ENCODE peak calls at places on chromosomes 4 and X, in nine cellular contexts. D is left lung, L is H9, R is AG04449, X is dorsolateral prefrontal cortex, T is sigmoid colon, P is lung, V is hepatocyte, A is esophagus squamous epithelium. I is an unnamed sample.

GRCh38 chrX:138845791-138846190 is 134.3 kb upstream of the FGF13 start:
- DNase-seq in D (no peak), L (no peak), R (no peak), X (no peak), T (no peak), P (no peak), V (no peak), A (no peak), I (no peak)

GRCh38 chr4:152605641-152606304 is 69.9 kb upstream of the FBXW7 start:
- DNase-seq in D (no peak), L (no peak), R (no peak), X (no peak), T (no peak), P (no peak), V (peak), A (no peak), I (no peak)

GRCh38 chrX:63922221-63922620 is 137.2 kb upstream of the ARHGEF9 start:
- DNase-seq in D (no peak), L (no peak), R (peak), X (no peak), T (no peak), P (no peak), V (no peak), A (no peak), I (no peak)

GRCh38 chrX:16114640-16115039 is 8.7 kb upstream of the GRPR start:
- DNase-seq in D (no peak), L (no peak), R (peak), X (no peak), T (no peak), P (no peak), V (no peak), A (no peak), I (no peak)

GRCh38 chrX:103584606-103585005 is 709 bp upstream of the TCEAL4 start:
- DNase-seq in D (no peak), L (no peak), R (no peak), X (no peak), T (no peak), P (no peak), V (no peak), A (no peak), I (no peak)

GRCh38 chrX:38285649-38286048 is 41.7 kb downstream of the RPGR start:
- DNase-seq in D (no peak), L (no peak), R (no peak), X (no peak), T (no peak), P (no peak), V (no peak), A (no peak), I (no peak)

GRCh38 chr4:98612318-98613250 is 45.8 kb downstream of the TSPAN5 start:
- DNase-seq in D (no peak), L (peak), R (no peak), X (no peak), T (no peak), P (no peak), V (no peak), A (no peak), I (no peak)

GRCh38 chr4:106587558-106587957 is 219.0 kb upstream of the GIMD1 start:
- DNase-seq in D (no peak), L (no peak), R (no peak), X (no peak), T (no peak), P (no peak), V (peak), A (no peak), I (no peak)

GRCh38 chr4:31275906-31276305 is 555.7 kb downstream of the PCDH7 start:
- DNase-seq in D (no peak), L (no peak), R (no peak), X (no peak), T (no peak), P (no peak), V (no peak), A (no peak), I (no peak)

DNA sequence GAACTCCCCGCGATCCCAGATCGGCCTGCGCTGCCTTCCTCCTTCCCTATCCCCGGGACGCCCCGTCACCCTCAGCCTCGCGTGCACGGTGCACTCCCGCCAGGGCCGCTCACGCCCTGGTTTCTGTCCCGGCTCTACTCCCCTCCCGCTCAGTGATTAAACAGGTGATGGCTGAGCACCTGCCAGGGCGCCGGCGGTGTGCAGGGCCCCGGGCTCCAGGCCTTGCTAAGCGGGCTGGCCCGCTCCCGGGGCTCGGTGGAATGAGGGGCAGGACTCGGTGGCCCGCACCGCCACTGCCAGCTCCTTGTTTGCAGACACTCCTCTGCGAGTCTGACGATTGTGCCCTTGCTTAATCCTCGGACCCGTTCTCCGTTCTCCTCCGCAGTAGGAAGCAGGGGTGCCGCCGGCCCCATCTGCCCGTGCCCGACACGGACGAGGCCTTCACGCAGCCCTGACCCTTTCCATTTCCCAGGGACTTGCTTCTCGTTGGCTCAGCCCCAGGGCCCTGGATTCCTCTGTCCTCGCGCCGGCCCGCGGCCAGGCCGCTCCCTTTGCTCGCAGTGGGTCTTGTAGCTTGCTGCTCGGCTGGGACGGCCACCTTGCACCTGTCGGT is 143.5 kb downstream of the TRIML1 start:
- DNase-seq in D (peak), L (peak), R (no peak), X (no peak), T (no peak), P (no peak), V (peak), A (no peak), I (no peak)
- TF ChIP-seq CTCF in D (no peak), L (no peak), R (no peak), X (no peak), T (no peak), P (no peak), V (no peak), A (no peak), I (no peak)

DNA sequence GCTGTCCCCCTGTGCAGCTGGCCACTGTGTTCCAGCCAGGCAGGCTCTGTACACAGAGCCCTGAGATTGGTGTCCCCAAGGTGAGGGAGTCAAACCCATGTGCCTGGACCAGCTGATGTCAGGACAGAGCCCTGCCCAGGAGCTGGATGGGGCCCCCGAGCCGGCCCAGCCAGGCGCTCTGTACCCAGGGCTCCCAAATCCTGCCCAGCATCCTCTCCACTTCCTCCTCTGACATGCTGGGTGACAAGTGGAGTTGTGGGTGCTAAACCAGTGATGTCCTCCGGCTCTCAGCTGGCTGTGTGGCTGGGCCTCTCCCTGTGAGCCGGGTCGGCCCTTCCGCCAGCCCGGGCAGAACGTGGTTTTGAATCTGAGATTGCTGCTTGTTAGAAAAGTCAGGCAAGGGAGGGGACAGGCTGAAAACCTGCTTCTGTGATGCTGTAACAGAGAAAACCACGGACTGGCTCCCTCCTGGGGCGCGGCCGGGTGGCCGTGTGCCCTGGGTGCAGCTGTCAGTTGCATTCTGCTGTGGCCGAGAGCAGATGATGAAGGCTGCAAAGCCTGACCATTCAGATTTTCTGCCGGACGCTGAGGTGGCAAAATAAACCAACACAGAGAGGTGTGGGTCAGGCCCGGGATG is 7.9 kb upstream of the CPLX1 start:
- DNase-seq in D (peak), L (no peak), R (no peak), X (no peak), T (no peak), P (no peak), V (no peak), A (no peak), I (no peak)
- TF ChIP-seq CTCF in D (no peak), L (no peak), R (no peak), X (no peak), T (no peak), P (no peak), V (no peak), A (no peak), I (no peak)

GRCh38 chr4:121459056-121459455 is 78.2 kb upstream of the QRFPR start:
- DNase-seq in D (no peak), L (no peak), R (no peak), X (no peak), T (no peak), P (no peak), V (no peak), A (no peak), I (no peak)

GRCh38 chr4:121457278-121457875 is 76.6 kb upstream of the QRFPR start:
- DNase-seq in D (no peak), L (no peak), R (no peak), X (no peak), T (no peak), P (no peak), V (no peak), A (no peak), I (no peak)

GRCh38 chr4:121464854-121465253 is 84.0 kb upstream of the QRFPR start:
- DNase-seq in D (no peak), L (no peak), R (no peak), X (no peak), T (no peak), P (no peak), V (no peak), A (no peak), I (no peak)

DNA sequence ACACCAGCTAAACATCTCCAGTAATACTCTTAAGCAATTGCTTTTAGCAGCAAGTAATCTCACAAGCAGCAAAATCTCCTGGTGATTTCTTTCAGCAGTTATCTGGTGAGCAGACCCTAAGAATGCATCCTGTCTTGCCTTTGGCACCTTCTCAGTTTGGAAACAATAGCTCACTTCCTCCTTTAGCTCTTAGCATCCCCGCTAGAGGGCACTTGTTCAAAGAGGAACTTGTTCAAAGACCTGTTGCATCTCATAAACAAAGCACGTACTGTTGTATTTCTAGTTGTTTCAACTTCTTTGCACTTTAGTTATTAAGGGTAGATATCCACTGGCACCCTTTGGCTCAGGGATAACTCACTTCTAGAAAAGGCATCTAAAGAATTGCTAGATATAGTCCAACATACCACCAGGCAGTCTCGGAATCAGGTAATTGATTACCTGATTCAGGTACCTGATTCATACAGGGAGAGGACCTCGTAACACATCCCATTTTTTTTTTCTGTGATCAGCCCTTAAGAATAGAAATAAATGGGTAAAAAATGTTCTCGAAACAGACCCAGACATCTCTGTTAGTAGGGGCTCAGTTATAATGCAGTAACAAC is 81.9 kb upstream of the QRFPR start:
- DNase-seq in D (no peak), L (peak), R (peak), X (no peak), T (no peak), P (peak), V (peak), A (no peak), I (no peak)
- TF ChIP-seq CTCF in D (peak), L (peak), R (peak), X (peak), T (no peak), P (peak), V (peak), A (no peak), I (peak)

DNA sequence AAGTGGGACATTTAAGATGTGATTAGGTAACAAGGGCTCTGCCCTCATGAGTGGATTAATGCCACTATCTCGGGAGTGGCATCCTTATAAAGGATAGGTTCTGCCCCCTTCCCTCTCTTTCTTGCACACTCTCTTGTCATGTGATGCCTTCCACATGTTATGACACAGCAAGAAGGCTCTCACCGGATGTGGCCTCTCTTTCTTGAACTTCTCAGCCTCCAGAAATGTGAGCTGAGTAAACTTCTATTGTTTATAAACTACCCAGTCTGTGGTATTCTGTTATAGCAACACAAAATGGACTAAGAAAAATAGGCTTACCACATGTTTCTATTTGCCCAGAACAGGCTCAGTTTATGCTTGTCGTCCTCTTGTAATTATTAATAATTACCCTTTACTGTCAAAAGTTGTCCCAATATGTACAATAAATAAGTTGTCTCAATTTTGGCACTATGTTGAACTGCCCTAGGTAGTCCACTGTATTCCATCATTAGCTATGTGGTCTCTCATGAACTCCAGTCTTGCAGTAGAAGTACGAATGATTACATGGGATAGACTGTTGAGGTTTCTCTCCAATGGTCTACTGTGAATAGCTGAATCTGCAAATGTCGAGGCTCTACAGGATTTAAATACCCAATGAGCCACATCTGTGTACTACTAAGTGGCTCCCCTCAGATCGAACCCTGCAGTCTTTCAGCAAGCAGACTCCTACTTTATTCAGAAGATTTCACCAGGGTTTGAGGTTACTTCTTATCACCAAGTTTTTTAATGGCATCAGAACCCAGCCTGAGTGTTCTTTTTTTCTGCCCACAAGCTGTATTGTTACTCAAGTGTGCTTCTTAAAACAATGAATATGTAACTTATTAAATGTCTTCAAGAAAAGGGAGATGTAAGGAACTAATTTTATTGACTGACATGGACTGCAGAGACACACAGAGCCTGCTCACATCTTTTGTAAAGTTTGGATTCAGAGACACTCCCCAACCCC is 102.0 kb upstream of the LEF1 start:
- DNase-seq in D (no peak), L (no peak), R (peak), X (no peak), T (no peak), P (no peak), V (no peak), A (no peak), I (no peak)
- TF ChIP-seq CTCF in D (no peak), L (no peak), R (no peak), X (no peak), T (no peak), P (no peak), V (no peak), A (no peak), I (no peak)

GRCh38 chr4:39840027-39840426 is 137.7 kb downstream of the PDS5A start:
- DNase-seq in D (no peak), L (no peak), R (no peak), X (no peak), T (no peak), P (no peak), V (no peak), A (no peak), I (no peak)
- TF ChIP-seq CTCF in D (no peak), L (no peak), R (no peak), X (no peak), T (no peak), P (no peak), V (no peak), A (no peak), I (no peak)

DNA sequence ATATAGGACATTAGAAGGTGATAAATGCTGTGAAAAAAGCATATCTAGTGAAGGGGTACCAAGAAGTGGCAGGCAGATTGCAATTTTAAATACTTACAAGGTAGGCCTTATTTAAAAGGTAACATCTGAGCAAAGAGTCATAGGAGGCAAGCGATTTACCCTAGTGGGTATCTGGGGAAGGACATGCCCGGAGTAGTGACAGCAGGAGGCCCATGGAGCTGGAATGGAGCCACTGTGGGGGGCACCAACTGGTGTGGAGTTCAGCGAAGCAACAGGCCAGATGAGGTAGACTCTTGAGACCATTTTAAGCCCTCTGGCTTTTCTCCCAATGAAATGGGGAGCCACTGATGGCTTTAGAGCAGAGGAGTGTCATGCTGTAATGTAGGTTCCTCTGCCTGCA is 37.3 kb downstream of the SEC24D start:
- DNase-seq in D (no peak), L (peak), R (no peak), X (no peak), T (no peak), P (no peak), V (no peak), A (no peak), I (no peak)
- TF ChIP-seq CTCF in D (no peak), L (peak), R (no peak), X (no peak), T (no peak), P (no peak), V (no peak), A (no peak), I (peak)

GRCh38 chr4:86816463-86817107 is 32.6 kb downstream of the SLC10A6 start:
- DNase-seq in D (no peak), L (no peak), R (no peak), X (no peak), T (peak), P (no peak), V (peak), A (no peak), I (no peak)

GRCh38 chr4:86822136-86822535 is 27.0 kb downstream of the SLC10A6 start:
- DNase-seq in D (no peak), L (no peak), R (no peak), X (no peak), T (no peak), P (no peak), V (no peak), A (no peak), I (no peak)

GRCh38 chr4:86818211-86818610 is 31.0 kb downstream of the SLC10A6 start:
- DNase-seq in D (no peak), L (no peak), R (no peak), X (no peak), T (no peak), P (no peak), V (no peak), A (no peak), I (no peak)

GRCh38 chr4:86815653-86816052 is 33.5 kb downstream of the SLC10A6 start:
- DNase-seq in D (no peak), L (no peak), R (no peak), X (no peak), T (no peak), P (no peak), V (no peak), A (no peak), I (no peak)

GRCh38 chr4:86818845-86819244 is 30.3 kb downstream of the SLC10A6 start:
- DNase-seq in D (no peak), L (peak), R (no peak), X (no peak), T (no peak), P (no peak), V (peak), A (no peak), I (no peak)
- TF ChIP-seq CTCF in D (no peak), L (peak), R (no peak), X (no peak), T (no peak), P (no peak), V (peak), A (no peak), I (no peak)

GRCh38 chr4:2288051-2288541 is 26.2 kb upstream of the MXD4 start:
- DNase-seq in D (peak), L (peak), R (no peak), X (no peak), T (peak), P (no peak), V (no peak), A (no peak), I (peak)

GRCh38 chr4:2287594-2287915 is 25.6 kb upstream of the MXD4 start:
- DNase-seq in D (peak), L (no peak), R (no peak), X (no peak), T (peak), P (no peak), V (no peak), A (no peak), I (peak)

GRCh38 chr4:2284934-2285664 is 23.2 kb upstream of the MXD4 start:
- DNase-seq in D (peak), L (no peak), R (no peak), X (peak), T (peak), P (no peak), V (no peak), A (no peak), I (no peak)

GRCh38 chr4:2285665-2286381 is 23.9 kb upstream of the MXD4 start:
- DNase-seq in D (peak), L (no peak), R (no peak), X (peak), T (peak), P (no peak), V (no peak), A (no peak), I (peak)

DNA sequence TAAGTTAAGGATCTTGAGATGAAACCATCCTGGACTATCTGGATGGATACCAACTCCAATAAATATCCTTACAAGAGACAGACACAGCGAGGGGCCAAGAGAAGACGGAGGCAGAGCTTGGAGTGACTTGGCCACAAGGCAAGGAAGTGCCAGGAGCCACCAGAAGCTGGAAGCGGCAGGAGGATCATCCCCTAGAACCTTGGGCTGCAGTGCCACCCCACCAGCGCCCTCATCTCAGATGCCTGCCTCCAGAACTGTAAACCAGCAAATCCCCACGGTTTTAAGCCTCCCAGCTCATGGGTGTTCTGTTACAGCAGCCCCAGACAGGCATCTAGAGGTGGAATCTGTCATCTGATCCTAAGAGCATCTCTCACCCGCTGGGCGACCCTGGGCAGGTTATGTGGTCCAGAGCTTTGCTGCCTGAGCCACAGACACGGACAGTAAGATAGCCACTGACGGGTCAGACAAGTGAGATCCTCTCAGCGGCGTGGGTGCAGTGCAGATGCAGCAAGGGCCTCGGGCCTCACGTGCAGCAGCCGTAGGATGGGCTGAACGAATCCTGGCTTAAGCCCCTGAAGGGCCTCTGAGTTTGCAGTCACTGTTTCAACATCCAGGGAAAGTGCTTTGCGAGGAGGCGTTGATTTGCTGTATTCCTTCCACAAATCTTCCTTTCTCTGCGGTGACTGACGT is 25.1 kb upstream of the MXD4 start:
- DNase-seq in D (peak), L (peak), R (no peak), X (no peak), T (peak), P (no peak), V (no peak), A (no peak), I (peak)
- TF ChIP-seq CTCF in D (no peak), L (no peak), R (no peak), X (no peak), T (no peak), P (no peak), V (no peak), A (no peak), I (no peak)

I was measured in type B pancreatic cell.